ENCODE peak calls at places on chromosome 7, in seven cellular contexts. S is thoracic aorta; B is EL; O is SW480; X is activated CD4-positive, CD25-positive, alpha-beta regulatory T cell; Q is glutamatergic neuron; W is ecto neural progenitor cell. M is an unnamed sample.

GRCh38 chr7:138755831-138756590 is 41.8 kb upstream of the TMEM213 start:
- DNase-seq in O (no peak), B (no peak), X (no peak), S (no peak), Q (no peak), W (no peak), M (no peak)

GRCh38 chr7:95608344-95609173 is 12.2 kb upstream of the PDK4 start:
- DNase-seq in W (peak), B (peak), X (no peak), Q (peak), S (peak), O (peak), M (peak)

GRCh38 chr7:51350195-51350896 is 33.7 kb upstream of the COBL start:
- DNase-seq in X (no peak), S (no peak), W (no peak), B (peak), Q (no peak), O (peak), M (no peak)

GRCh38 chr7:12757443-12757842 is 70.0 kb downstream of the ARL4A start:
- DNase-seq in X (no peak), Q (no peak), W (no peak), B (peak), S (no peak), O (no peak), M (no peak)

GRCh38 chr7:18400281-18400680 is 95.3 kb upstream of the HDAC9 start:
- DNase-seq in W (no peak), O (no peak), Q (no peak), B (no peak), X (no peak), S (no peak), M (no peak)

GRCh38 chr7:116736927-116737715 is 65.1 kb downstream of the MET start:
- DNase-seq in O (no peak), X (no peak), S (no peak), W (no peak), B (peak), Q (no peak), M (no peak)

GRCh38 chr7:138889982-138890381 is 91.2 kb downstream of the KIAA1549 start:
- DNase-seq in X (no peak), S (no peak), B (no peak), O (peak), Q (peak), W (no peak), M (no peak)

GRCh38 chr7:97004931-97005763 is at the start of gene DLX6:
- DNase-seq in O (peak), S (no peak), Q (peak), W (peak), X (no peak), B (peak), M (peak)

GRCh38 chr7:90563286-90563685 is 32.8 kb upstream of the CDK14 start:
- DNase-seq in B (no peak), W (no peak), Q (no peak), X (no peak), S (no peak), O (no peak), M (no peak)

M was measured in D341Med.